ENCODE peak calls at places on chromosome 20, in six cellular contexts. One of them, this sample, is unnamed.

GRCh38 chr20:34880095-34880680 is 3.8 kb downstream of the ACSS2 start:
- DNase-seq in body of pancreas: no peak
- DNase-seq in left ventricle myocardium inferior: no peak
- DNase-seq in tibial artery: no peak
- DNase-seq in astrocyte of the spinal cord: no peak
- DNase-seq in esophagus muscularis mucosa: no peak
- DNase-seq in this sample: no peak

GRCh38 chr20:8504030-8504429 is 372.0 kb downstream of the PLCB1 start:
- DNase-seq in esophagus muscularis mucosa: no peak
- DNase-seq in body of pancreas: no peak
- DNase-seq in tibial artery: no peak
- DNase-seq in astrocyte of the spinal cord: no peak
- DNase-seq in left ventricle myocardium inferior: no peak
- DNase-seq in this sample: no peak

GRCh38 chr20:3658019-3658707 is 5.0 kb downstream of the GFRA4 start:
- DNase-seq in left ventricle myocardium inferior: no peak
- DNase-seq in astrocyte of the spinal cord: no peak
- DNase-seq in tibial artery: no peak
- DNase-seq in esophagus muscularis mucosa: no peak
- DNase-seq in body of pancreas: peak
- DNase-seq in this sample: no peak

GRCh38 chr20:36591854-36592641 is 13.5 kb upstream of the RAB5IF start:
- DNase-seq in body of pancreas: no peak
- DNase-seq in tibial artery: no peak
- DNase-seq in left ventricle myocardium inferior: no peak
- DNase-seq in esophagus muscularis mucosa: no peak
- DNase-seq in astrocyte of the spinal cord: peak
- DNase-seq in this sample: peak

GRCh38 chr20:21615617-21616080 is 89.8 kb upstream of the PAX1 start:
- DNase-seq in tibial artery: no peak
- DNase-seq in body of pancreas: peak
- DNase-seq in astrocyte of the spinal cord: peak
- DNase-seq in esophagus muscularis mucosa: peak
- DNase-seq in left ventricle myocardium inferior: peak
- DNase-seq in this sample: peak

GRCh38 chr20:9422335-9422734 is 92.1 kb upstream of the LAMP5 start:
- DNase-seq in esophagus muscularis mucosa: no peak
- DNase-seq in body of pancreas: no peak
- DNase-seq in left ventricle myocardium inferior: no peak
- DNase-seq in astrocyte of the spinal cord: peak
- DNase-seq in tibial artery: no peak
- DNase-seq in this sample: no peak

GRCh38 chr20:17712708-17713107 is 12.9 kb downstream of the BANF2 start:
- DNase-seq in esophagus muscularis mucosa: no peak
- DNase-seq in tibial artery: no peak
- DNase-seq in body of pancreas: no peak
- DNase-seq in astrocyte of the spinal cord: no peak
- DNase-seq in left ventricle myocardium inferior: no peak
- DNase-seq in this sample: no peak

GRCh38 chr20:25016471-25016870 is 23.9 kb upstream of the APMAP start:
- DNase-seq in body of pancreas: peak
- DNase-seq in esophagus muscularis mucosa: no peak
- DNase-seq in astrocyte of the spinal cord: no peak
- DNase-seq in tibial artery: peak
- DNase-seq in left ventricle myocardium inferior: no peak
- DNase-seq in this sample: no peak

GRCh38 chr20:49608752-49609670 is 41.1 kb upstream of the PTGIS start:
- DNase-seq in astrocyte of the spinal cord: no peak
- DNase-seq in body of pancreas: peak
- DNase-seq in left ventricle myocardium inferior: peak
- DNase-seq in esophagus muscularis mucosa: no peak
- DNase-seq in tibial artery: no peak
- DNase-seq in this sample: peak
- H3K4me3 ChIP-seq in astrocyte of the spinal cord: no peak
- H3K4me3 ChIP-seq in body of pancreas: no peak
- H3K4me3 ChIP-seq in left ventricle myocardium inferior: no peak
- H3K4me3 ChIP-seq in esophagus muscularis mucosa: no peak
- H3K4me3 ChIP-seq in tibial artery: no peak
- H3K4me3 ChIP-seq in this sample: no peak

GRCh38 chr20:1423625-1424106 is 30.8 kb upstream of the FKBP1A start:
- DNase-seq in astrocyte of the spinal cord: peak
- DNase-seq in tibial artery: no peak
- DNase-seq in esophagus muscularis mucosa: peak
- DNase-seq in left ventricle myocardium inferior: no peak
- DNase-seq in body of pancreas: peak
- DNase-seq in this sample: peak
- TF ChIP-seq CTCF in astrocyte of the spinal cord: no peak
- TF ChIP-seq CTCF in tibial artery: no peak
- TF ChIP-seq CTCF in esophagus muscularis mucosa: no peak
- TF ChIP-seq CTCF in left ventricle myocardium inferior: no peak
- TF ChIP-seq CTCF in body of pancreas: no peak
- TF ChIP-seq CTCF in this sample: no peak

GRCh38 chr20:59671661-59672471 is 67.5 kb downstream of the PHACTR3 start:
- DNase-seq in body of pancreas: no peak
- DNase-seq in astrocyte of the spinal cord: no peak
- DNase-seq in tibial artery: no peak
- DNase-seq in esophagus muscularis mucosa: peak
- DNase-seq in left ventricle myocardium inferior: no peak
- DNase-seq in this sample: no peak
- H3K4me3 ChIP-seq in body of pancreas: no peak
- H3K4me3 ChIP-seq in astrocyte of the spinal cord: no peak
- H3K4me3 ChIP-seq in tibial artery: no peak
- H3K4me3 ChIP-seq in esophagus muscularis mucosa: no peak
- H3K4me3 ChIP-seq in left ventricle myocardium inferior: no peak
- H3K4me3 ChIP-seq in this sample: no peak

GRCh38 chr20:63597651-63598478 is 23.8 kb upstream of the HELZ2 start:
- DNase-seq in body of pancreas: no peak
- DNase-seq in esophagus muscularis mucosa: no peak
- DNase-seq in left ventricle myocardium inferior: no peak
- DNase-seq in tibial artery: no peak
- DNase-seq in astrocyte of the spinal cord: no peak
- DNase-seq in this sample: no peak

GRCh38 chr20:63595416-63596127 is 21.5 kb upstream of the HELZ2 start:
- DNase-seq in left ventricle myocardium inferior: no peak
- DNase-seq in astrocyte of the spinal cord: no peak
- DNase-seq in body of pancreas: no peak
- DNase-seq in esophagus muscularis mucosa: no peak
- DNase-seq in tibial artery: no peak
- DNase-seq in this sample: no peak

GRCh38 chr20:63598479-63599395 is 24.7 kb upstream of the HELZ2 start:
- DNase-seq in astrocyte of the spinal cord: no peak
- DNase-seq in esophagus muscularis mucosa: no peak
- DNase-seq in body of pancreas: no peak
- DNase-seq in tibial artery: no peak
- DNase-seq in left ventricle myocardium inferior: no peak
- DNase-seq in this sample: no peak

GRCh38 chr20:63594043-63594561 is 20.1 kb upstream of the HELZ2 start:
- DNase-seq in body of pancreas: no peak
- DNase-seq in tibial artery: no peak
- DNase-seq in esophagus muscularis mucosa: no peak
- DNase-seq in left ventricle myocardium inferior: no peak
- DNase-seq in astrocyte of the spinal cord: peak
- DNase-seq in this sample: peak

GRCh38 chr20:63596423-63596822 is 22.4 kb upstream of the HELZ2 start:
- DNase-seq in left ventricle myocardium inferior: no peak
- DNase-seq in esophagus muscularis mucosa: no peak
- DNase-seq in tibial artery: no peak
- DNase-seq in body of pancreas: no peak
- DNase-seq in astrocyte of the spinal cord: no peak
- DNase-seq in this sample: no peak
- TF ChIP-seq CTCF in left ventricle myocardium inferior: no peak
- TF ChIP-seq CTCF in esophagus muscularis mucosa: no peak
- TF ChIP-seq CTCF in tibial artery: no peak
- TF ChIP-seq CTCF in body of pancreas: no peak
- TF ChIP-seq CTCF in astrocyte of the spinal cord: no peak
- TF ChIP-seq CTCF in this sample: no peak

GRCh38 chr20:32429343-32429742 is 71.2 kb downstream of the ASXL1 start:
- DNase-seq in body of pancreas: no peak
- DNase-seq in left ventricle myocardium inferior: no peak
- DNase-seq in esophagus muscularis mucosa: peak
- DNase-seq in astrocyte of the spinal cord: no peak
- DNase-seq in tibial artery: no peak
- DNase-seq in this sample: no peak
- H3K4me3 ChIP-seq in body of pancreas: no peak
- H3K4me3 ChIP-seq in left ventricle myocardium inferior: no peak
- H3K4me3 ChIP-seq in esophagus muscularis mucosa: no peak
- H3K4me3 ChIP-seq in astrocyte of the spinal cord: no peak
- H3K4me3 ChIP-seq in tibial artery: no peak
- H3K4me3 ChIP-seq in this sample: no peak

GRCh38 chr20:49482621-49483017 is at the start of gene KCNB1:
- DNase-seq in body of pancreas: peak
- DNase-seq in astrocyte of the spinal cord: peak
- DNase-seq in esophagus muscularis mucosa: no peak
- DNase-seq in tibial artery: peak
- DNase-seq in left ventricle myocardium inferior: peak
- DNase-seq in this sample: peak
- TF ChIP-seq CTCF in body of pancreas: no peak
- TF ChIP-seq CTCF in astrocyte of the spinal cord: peak
- TF ChIP-seq CTCF in esophagus muscularis mucosa: peak
- TF ChIP-seq CTCF in tibial artery: peak
- TF ChIP-seq CTCF in left ventricle myocardium inferior: no peak
- TF ChIP-seq CTCF in this sample: no peak

GRCh38 chr20:47317127-47317895 is 39.2 kb downstream of the ZMYND8 start:
- DNase-seq in tibial artery: peak
- DNase-seq in astrocyte of the spinal cord: peak
- DNase-seq in left ventricle myocardium inferior: peak
- DNase-seq in body of pancreas: peak
- DNase-seq in esophagus muscularis mucosa: peak
- DNase-seq in this sample: peak
- H3K4me3 ChIP-seq in tibial artery: peak
- H3K4me3 ChIP-seq in astrocyte of the spinal cord: no peak
- H3K4me3 ChIP-seq in left ventricle myocardium inferior: peak
- H3K4me3 ChIP-seq in body of pancreas: no peak
- H3K4me3 ChIP-seq in esophagus muscularis mucosa: peak
- H3K4me3 ChIP-seq in this sample: no peak